ENCODE peak calls at places on chromosomes 7 and 10, in four cellular contexts. S is SW480, A is heart right ventricle, V is sciatic nerve. P is an unnamed sample.

GRCh38 chr7:46672861-46673260 is 751.8 kb upstream of the IGFBP3 start:
- DNase-seq in S (no peak), A (no peak), V (no peak), P (no peak)

GRCh38 chr10:86964061-86964846 is 4.0 kb upstream of the ADIRF start:
- DNase-seq in S (no peak), A (no peak), V (peak), P (no peak)

GRCh38 chr7:123348700-123349099 is 148.9 kb upstream of the SLC13A1 start:
- DNase-seq in S (no peak), A (no peak), V (no peak), P (no peak)

GRCh38 chr7:108592633-108593277 is 23.1 kb downstream of the DNAJB9 start:
- DNase-seq in S (no peak), A (no peak), V (no peak), P (no peak)

GRCh38 chr7:25831901-25832411 is 320.0 kb upstream of the NFE2L3 start:
- DNase-seq in S (no peak), A (no peak), V (no peak), P (no peak)

GRCh38 chr10:125017547-125018298 is 75.8 kb downstream of the ZRANB1 start:
- DNase-seq in S (no peak), A (no peak), V (no peak), P (no peak)

GRCh38 chr10:115882021-115882420 is 391.0 kb downstream of the GFRA1 start:
- DNase-seq in S (no peak), A (no peak), V (no peak), P (no peak)

GRCh38 chr7:29915481-29916215 is 74.0 kb downstream of the SCRN1 start:
- DNase-seq in S (no peak), A (no peak), V (no peak), P (no peak)

GRCh38 chr10:63645195-63645594 is 124.0 kb downstream of the REEP3 start:
- DNase-seq in S (no peak), A (no peak), V (no peak), P (no peak)